ENCODE peak calls at places on chromosomes 3 and 15, in six cellular contexts. I is K562, E is HCT116, O is WTC11, F is HepG2, A is H1. Z is an unnamed sample.

GRCh38 chr15:58724471-58724870 is 25.0 kb downstream of the ADAM10 start:
- DNase-seq in I (no peak), E (no peak), O (no peak), F (no peak), A (no peak), Z (peak; percentile 71)

GRCh38 chr3:66410371-66410770 is 90.5 kb downstream of the LRIG1 start:
- DNase-seq in I (no peak), E (no peak), O (no peak), F (no peak), A (no peak), Z (no peak)

GRCh38 chr3:48629894-48630293 is 5.4 kb downstream of the SLC26A6 start:
- DNase-seq in I (no peak), E (no peak), O (no peak), F (no peak), A (no peak), Z (no peak)

GRCh38 chr15:59274126-59274970 is 67.7 kb downstream of the LDHAL6B start:
- DNase-seq in I (no peak), E (no peak), O (no peak), F (no peak), A (no peak), Z (no peak)

GRCh38 chr3:9791790-9792404 is 376 bp downstream of the TADA3 start:
- DNase-seq in I (no peak), E (no peak), O (no peak), F (no peak), A (no peak), Z (no peak)

GRCh38 chr15:76987896-76988860 is 6.7 kb upstream of the PSTPIP1 start:
- DNase-seq in I (peak; percentile 36), E (no peak), O (peak; percentile 8), F (no peak), A (no peak), Z (peak; percentile 90)

GRCh38 chr3:42213417-42213816 is 52.6 kb downstream of the CCK start:
- DNase-seq in I (no peak), E (no peak), O (no peak), F (no peak), A (no peak), Z (no peak)

GRCh38 chr15:90184786-90185704 is 16.1 kb upstream of the SEMA4B start:
- DNase-seq in I (peak; percentile 90), E (no peak), O (peak; percentile 73), F (peak; percentile 54), A (peak; percentile 83), Z (no peak)

GRCh38 chr3:186339180-186339912 is 22.7 kb downstream of the DGKG start:
- DNase-seq in I (no peak), E (no peak), O (no peak), F (no peak), A (no peak), Z (no peak)

GRCh38 chr3:27253831-27254230 is 115.4 kb downstream of the NEK10 start:
- DNase-seq in I (no peak), E (peak; percentile 51), O (peak; percentile 57), F (peak; percentile 25), A (peak; percentile 66), Z (peak; percentile 1)

DNA sequence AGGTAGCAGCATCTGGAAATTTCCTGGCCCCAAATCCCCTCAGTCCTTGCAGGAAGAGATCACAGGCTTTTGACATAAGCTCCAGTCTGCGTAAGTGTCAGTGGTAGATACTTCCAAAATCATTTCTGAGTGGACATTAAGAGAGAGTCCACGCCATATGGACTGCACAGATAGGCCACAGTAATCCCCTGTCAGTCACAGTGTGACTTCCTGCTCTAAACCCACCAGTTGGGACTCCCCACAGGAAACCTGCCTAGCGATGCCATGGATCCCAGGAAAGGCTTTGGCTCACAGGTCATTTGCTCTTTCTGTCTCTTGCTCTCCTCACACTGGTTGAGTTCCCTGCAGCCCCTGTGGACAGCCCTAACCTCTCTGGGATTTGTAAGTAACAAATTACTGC is 28.8 kb upstream of the MKRN3 start:
- DNase-seq in I (no peak), E (no peak), O (no peak), F (no peak), A (no peak), Z (no peak)
- TF ChIP-seq ATF3 in I (no peak), E (no peak), O (no peak), F (no peak), A (no peak), Z (no peak)

GRCh38 chr3:143408771-143409170 is 289.2 kb downstream of the CHST2 start:
- DNase-seq in I (no peak), E (no peak), O (peak; percentile 24), F (no peak), A (no peak), Z (no peak)

GRCh38 chr3:143412084-143412483 is 292.5 kb downstream of the CHST2 start:
- DNase-seq in I (no peak), E (no peak), O (no peak), F (no peak), A (no peak), Z (no peak)

GRCh38 chr3:143416229-143416628 is 296.7 kb downstream of the CHST2 start:
- DNase-seq in I (no peak), E (no peak), O (no peak), F (no peak), A (no peak), Z (no peak)

GRCh38 chr3:143414571-143415253 is 295.1 kb downstream of the CHST2 start:
- DNase-seq in I (no peak), E (no peak), O (no peak), F (no peak), A (no peak), Z (no peak)

GRCh38 chr3:143413372-143413771 is 293.8 kb downstream of the CHST2 start:
- DNase-seq in I (no peak), E (no peak), O (no peak), F (no peak), A (no peak), Z (no peak)
- TF ChIP-seq ATF3 in I (no peak), E (no peak), O (no peak), F (no peak), A (no peak), Z (no peak)

GRCh38 chr3:111608378-111608777 is 13.2 kb upstream of the ZBED2 start:
- DNase-seq in I (no peak), E (no peak), O (no peak), F (no peak), A (no peak), Z (no peak)
- TF ChIP-seq ATF3 in I (no peak), E (no peak), O (no peak), F (no peak), A (no peak), Z (no peak)

GRCh38 chr3:4824948-4825325 is 154.3 kb upstream of the BHLHE40 start:
- DNase-seq in I (peak; percentile 63), E (peak; percentile 13), O (no peak), F (peak; percentile 3), A (peak; percentile 33), Z (no peak)
- TF ChIP-seq ATF3 in I (no peak), E (no peak), O (no peak), F (no peak), A (no peak), Z (no peak)

GRCh38 chr15:93063796-93064690 is 25.0 kb downstream of the RGMA start:
- DNase-seq in I (no peak), E (no peak), O (no peak), F (no peak), A (no peak), Z (no peak)
- TF ChIP-seq ATF3 in I (no peak), E (no peak), O (no peak), F (no peak), A (no peak), Z (no peak)